ENCODE peak calls at places on chromosome X, in four cellular contexts. Z is ovary, Q is H9, C is AG04449. R is an unnamed sample.

GRCh38 chrX:47214435-47215077 is 3.9 kb upstream of the CDK16 start:
- DNase-seq in Z (no peak), Q (no peak), C (no peak), R (no peak)

GRCh38 chrX:16989750-16990149 is 43.3 kb downstream of the REPS2 start:
- DNase-seq in Z (no peak), C (no peak), Q (no peak), R (no peak)

GRCh38 chrX:125289209-125289608 is 30.5 kb upstream of the TEX13C start:
- DNase-seq in C (no peak), Z (no peak), Q (no peak), R (no peak)

GRCh38 chrX:13699183-13699826 is 10.4 kb downstream of the RAB9A start:
- DNase-seq in Z (no peak), Q (no peak), C (no peak), R (no peak)

GRCh38 chrX:13077168-13077567 is 32.7 kb upstream of the FAM9C start:
- DNase-seq in Q (no peak), C (no peak), Z (no peak), R (no peak)

GRCh38 chrX:36867143-36867542 is 141.0 kb upstream of the FAM47C start:
- DNase-seq in C (no peak), Z (no peak), Q (no peak), R (no peak)

GRCh38 chrX:40176979-40177430 is 79.2 kb upstream of the BCOR start:
- DNase-seq in C (no peak), Q (peak), Z (peak), R (no peak)

GRCh38 chrX:124098089-124098488 is 136.6 kb downstream of the STAG2 start:
- DNase-seq in C (no peak), Q (no peak), Z (no peak), R (peak)

GRCh38 chrX:136608295-136608933 is 39.5 kb upstream of the CD40LG start:
- DNase-seq in Z (peak), Q (peak), C (no peak), R (no peak)

GRCh38 chrX:8005678-8006347 is 78.6 kb upstream of the PNPLA4 start:
- DNase-seq in Z (no peak), Q (no peak), C (no peak), R (no peak)

GRCh38 chrX:50812995-50813842 is 775 bp downstream of the SHROOM4 start:
- DNase-seq in Q (peak), Z (peak), C (no peak), R (no peak)

GRCh38 chrX:68989865-68990606 is 161.2 kb downstream of the EFNB1 start:
- DNase-seq in Q (peak), C (peak), Z (no peak), R (no peak)

GRCh38 chrX:39595977-39596376 is 501.8 kb downstream of the BCOR start:
- DNase-seq in C (no peak), Z (no peak), Q (no peak), R (no peak)

GRCh38 chrX:54288277-54288676 is 69.6 kb downstream of the WNK3 start:
- DNase-seq in Z (no peak), Q (no peak), C (no peak), R (no peak)

GRCh38 chrX:145213504-145213903 is 33.8 kb upstream of the SPANXN1 start:
- DNase-seq in Q (no peak), C (no peak), Z (no peak), R (no peak)

GRCh38 chrX:627510-627964 is 3.1 kb upstream of the SHOX start:
- DNase-seq in C (no peak), Q (peak), Z (no peak), R (no peak)

GRCh38 chrX:55356609-55357008 is 91.9 kb upstream of the PAGE3 start:
- DNase-seq in C (no peak), Q (no peak), Z (no peak), R (no peak)

GRCh38 chrX:16640823-16641222 is 9.1 kb upstream of the S100G start:
- DNase-seq in Z (no peak), Q (no peak), C (no peak), R (no peak)

GRCh38 chrX:77628294-77629025 is 157.6 kb downstream of the ATRX start:
- DNase-seq in Q (no peak), C (no peak), Z (no peak), R (no peak)
- TF ChIP-seq CTCF in Q (peak), C (no peak), Z (no peak), R (no peak)

DNA sequence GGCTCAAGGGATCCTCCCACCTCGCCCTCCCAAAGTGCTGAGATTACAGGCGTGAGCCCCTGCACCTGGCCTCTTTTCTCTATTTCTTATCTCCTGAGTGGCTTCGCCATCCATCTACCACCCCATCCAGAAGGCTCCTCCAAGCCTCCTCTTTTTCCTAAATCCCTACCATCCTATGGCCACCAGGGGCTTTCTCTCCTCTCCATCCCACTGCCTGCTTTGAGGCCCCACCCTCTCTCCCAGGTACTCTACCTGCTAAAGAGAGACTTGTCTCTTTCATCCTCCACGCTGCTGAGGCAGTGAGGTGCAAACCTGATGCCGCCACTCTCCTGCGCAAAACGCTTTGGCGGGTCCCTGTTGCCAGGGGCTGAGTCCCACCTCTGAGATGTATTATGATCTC is 7.0 kb downstream of the RS1 start:
- DNase-seq in Q (peak), Z (no peak), C (no peak), R (no peak)
- TF ChIP-seq CTCF in Q (peak), Z (no peak), C (no peak), R (no peak)

GRCh38 chrX:70437011-70437410 is 7.6 kb upstream of the DLG3 start:
- DNase-seq in C (no peak), Z (no peak), Q (no peak), R (no peak)

GRCh38 chrX:70434914-70435586 is 9.6 kb upstream of the DLG3 start:
- DNase-seq in Q (no peak), Z (peak), C (no peak), R (no peak)

GRCh38 chrX:70437921-70438665 is 6.5 kb upstream of the DLG3 start:
- DNase-seq in C (no peak), Z (no peak), Q (no peak), R (no peak)

GRCh38 chrX:70434352-70434866 is 10.2 kb upstream of the DLG3 start:
- DNase-seq in Z (peak), C (no peak), Q (peak), R (no peak)

GRCh38 chrX:70436380-70436779 is 8.3 kb upstream of the DLG3 start:
- DNase-seq in Q (peak), Z (no peak), C (no peak), R (no peak)
- TF ChIP-seq CTCF in Q (peak), Z (no peak), C (no peak), R (peak)

GRCh38 chrX:112941209-112941788 is 100.7 kb upstream of the AMOT start:
- DNase-seq in C (no peak), Q (no peak), Z (no peak), R (no peak)
- TF ChIP-seq CTCF in C (no peak), Q (no peak), Z (no peak), R (no peak)